ENCODE peak calls at places on chromosomes 3 and 15, in four cellular contexts. Y is Calu3, K is RWPE1, Z is GM13976. H is an unnamed sample.

GRCh38 chr3:143171141-143171651 is 51.6 kb downstream of the CHST2 start:
- DNase-seq in Y (no peak), K (no peak), Z (peak; percentile 43), H (peak; percentile 40)

GRCh38 chr3:40719660-40720287 is 195.0 kb downstream of the ZNF621 start:
- DNase-seq in Y (peak; percentile 17), K (peak; percentile 32), Z (no peak), H (no peak)

GRCh38 chr3:64179860-64180259 is 45.4 kb downstream of the PRICKLE2 start:
- DNase-seq in Y (no peak), K (no peak), Z (no peak), H (no peak)

GRCh38 chr3:118089563-118089962 is 945.1 kb downstream of the IGSF11 start:
- DNase-seq in Y (no peak), K (peak; percentile 70), Z (no peak), H (no peak)

GRCh38 chr15:40871749-40872617 is 2.1 kb downstream of the RHOV start:
- DNase-seq in Y (peak; percentile 72), K (peak; percentile 89), Z (peak; percentile 87), H (peak; percentile 56)

GRCh38 chr3:133330043-133330442 is 69.8 kb upstream of the BFSP2 start:
- DNase-seq in Y (no peak), K (no peak), Z (no peak), H (no peak)

GRCh38 chr15:80247320-80247719 is 4.7 kb downstream of the CTXND1 start:
- DNase-seq in Y (no peak), K (no peak), Z (no peak), H (no peak)

GRCh38 chr15:56805466-56806146 is 72.3 kb upstream of the ZNF280D start:
- DNase-seq in Y (peak; percentile 60), K (peak; percentile 88), Z (no peak), H (peak; percentile 43)

GRCh38 chr3:56612146-56612545 is 55.2 kb downstream of the CCDC66 start:
- DNase-seq in Y (no peak), K (no peak), Z (no peak), H (peak; percentile 20)

GRCh38 chr3:76028816-76029215 is 243.5 kb upstream of the ZNF717 start:
- DNase-seq in Y (no peak), K (no peak), Z (no peak), H (no peak)

GRCh38 chr3:116939091-116939490 is 229.5 kb downstream of the TUSC7 start:
- DNase-seq in Y (peak; percentile 16), K (no peak), Z (no peak), H (no peak)

GRCh38 chr3:170465935-170466334 is 47.3 kb downstream of the CLDN11 start:
- DNase-seq in Y (no peak), K (no peak), Z (no peak), H (no peak)

GRCh38 chr15:85482896-85483295 is 102.5 kb downstream of the AKAP13 start:
- DNase-seq in Y (peak; percentile 23), K (no peak), Z (no peak), H (no peak)

GRCh38 chr3:126510323-126510910 is 7.2 kb downstream of the UROC1 start:
- DNase-seq in Y (no peak), K (no peak), Z (no peak), H (no peak)

GRCh38 chr15:57541805-57542504 is 49.7 kb upstream of the MYZAP start:
- DNase-seq in Y (peak; percentile 82), K (peak; percentile 59), Z (peak; percentile 64), H (peak; percentile 54)

GRCh38 chr3:36786921-36787890 is 22.9 kb upstream of the DCLK3 start:
- DNase-seq in Y (no peak), K (no peak), Z (no peak), H (no peak)

GRCh38 chr3:67384790-67385397 is 269.5 kb downstream of the SUCLG2 start:
- DNase-seq in Y (peak; percentile 18), K (no peak), Z (peak; percentile 52), H (peak; percentile 36)

GRCh38 chr3:179541596-179541995 is 21.1 kb upstream of the ACTL6A start:
- DNase-seq in Y (no peak), K (no peak), Z (no peak), H (no peak)

GRCh38 chr15:86773766-86774165 is 694.1 kb downstream of the AGBL1 start:
- DNase-seq in Y (no peak), K (no peak), Z (no peak), H (no peak)

GRCh38 chr3:150370129-150370602 is 37.9 kb upstream of the TSC22D2 start:
- DNase-seq in Y (peak; percentile 94), K (peak; percentile 89), Z (no peak), H (no peak)

GRCh38 chr3:194137314-194138097 is 1.6 kb downstream of the HES1 start:
- DNase-seq in Y (peak; percentile 90), K (no peak), Z (peak; percentile 83), H (peak; percentile 67)

GRCh38 chr15:74656935-74657535 is 38.8 kb downstream of the EDC3 start:
- DNase-seq in Y (no peak), K (no peak), Z (no peak), H (no peak)

GRCh38 chr3:158794206-158794605 is 7.6 kb upstream of the MFSD1 start:
- DNase-seq in Y (no peak), K (no peak), Z (no peak), H (no peak)

GRCh38 chr3:153138267-153139210 is 23.5 kb upstream of the RAP2B start:
- DNase-seq in Y (peak; percentile 92), K (peak; percentile 84), Z (peak; percentile 38), H (peak; percentile 79)

GRCh38 chr3:159884661-159885402 is 103.8 kb upstream of the IL12A start:
- DNase-seq in Y (peak; percentile 17), K (peak; percentile 44), Z (peak; percentile 57), H (no peak)

GRCh38 chr3:195154111-195154791 is 116.7 kb downstream of the XXYLT1 start:
- DNase-seq in Y (no peak), K (no peak), Z (no peak), H (no peak)

GRCh38 chr3:177905895-177906511 is 630.2 kb upstream of the KCNMB2 start:
- DNase-seq in Y (peak; percentile 24), K (peak; percentile 5), Z (no peak), H (no peak)

GRCh38 chr15:88543065-88543776 is 3.3 kb downstream of the DET1 start:
- DNase-seq in Y (no peak), K (no peak), Z (no peak), H (no peak)

GRCh38 chr3:21672303-21672702 is 78.7 kb downstream of the ZNF385D start:
- DNase-seq in Y (peak; percentile 3), K (peak; percentile 0), Z (no peak), H (no peak)

GRCh38 chr3:11705049-11705448 is 61.3 kb upstream of the VGLL4 start:
- DNase-seq in Y (no peak), K (no peak), Z (no peak), H (no peak)

GRCh38 chr3:127844326-127844942 is 22.1 kb upstream of the MGLL start:
- DNase-seq in Y (no peak), K (no peak), Z (no peak), H (no peak)

GRCh38 chr3:197289726-197290125 is 8.7 kb downstream of the DLG1 start:
- DNase-seq in Y (no peak), K (no peak), Z (no peak), H (no peak)

GRCh38 chr3:187403768-187404270 is 35.6 kb downstream of the RTP4 start:
- DNase-seq in Y (peak; percentile 71), K (peak; percentile 80), Z (no peak), H (no peak)

GRCh38 chr15:62879770-62880169 is 162.8 kb upstream of the TPM1 start:
- DNase-seq in Y (no peak), K (no peak), Z (no peak), H (peak; percentile 3)

GRCh38 chr3:99990179-99990578 is 124.1 kb downstream of the FILIP1L start:
- DNase-seq in Y (no peak), K (no peak), Z (no peak), H (no peak)

GRCh38 chr15:31214864-31215489 is 111.7 kb upstream of the KLF13 start:
- DNase-seq in Y (no peak), K (peak; percentile 70), Z (no peak), H (no peak)

GRCh38 chr3:120203621-120204020 is 81.4 kb downstream of the GPR156 start:
- DNase-seq in Y (no peak), K (no peak), Z (no peak), H (no peak)
- TF ChIP-seq CTCF in Y (no peak), K (no peak), Z (no peak), H (no peak)

GRCh38 chr3:18780941-18781340 is 355.8 kb upstream of the SATB1 start:
- DNase-seq in Y (no peak), K (no peak), Z (no peak), H (no peak)

GRCh38 chr3:18778602-18779001 is 353.5 kb upstream of the SATB1 start:
- DNase-seq in Y (no peak), K (no peak), Z (no peak), H (no peak)

GRCh38 chr3:18778094-18778493 is 353.0 kb upstream of the SATB1 start:
- DNase-seq in Y (no peak), K (no peak), Z (no peak), H (no peak)

GRCh38 chr3:18782191-18782590 is 357.1 kb upstream of the SATB1 start:
- DNase-seq in Y (no peak), K (no peak), Z (no peak), H (no peak)

DNA sequence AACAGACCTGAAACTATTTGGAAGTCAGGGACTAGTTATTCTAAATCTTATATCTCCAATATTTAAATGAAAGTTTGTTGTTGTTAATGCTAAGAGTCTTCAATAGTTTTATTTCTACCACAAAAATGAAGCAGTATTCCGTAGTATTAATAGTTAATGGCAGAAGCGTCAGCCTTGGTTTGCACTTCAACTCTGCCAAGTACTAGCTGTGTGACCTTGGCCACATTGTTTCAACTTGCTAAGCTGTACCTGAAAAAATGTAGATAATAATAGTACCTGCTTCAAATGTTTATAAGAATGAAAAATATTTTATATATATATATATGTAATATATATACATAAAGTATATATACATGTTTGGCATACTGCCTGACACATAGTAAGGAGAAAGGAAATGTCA is 354.6 kb upstream of the SATB1 start:
- DNase-seq in Y (no peak), K (no peak), Z (no peak), H (no peak)
- TF ChIP-seq CTCF in Y (no peak), K (no peak), Z (no peak), H (no peak)

DNA sequence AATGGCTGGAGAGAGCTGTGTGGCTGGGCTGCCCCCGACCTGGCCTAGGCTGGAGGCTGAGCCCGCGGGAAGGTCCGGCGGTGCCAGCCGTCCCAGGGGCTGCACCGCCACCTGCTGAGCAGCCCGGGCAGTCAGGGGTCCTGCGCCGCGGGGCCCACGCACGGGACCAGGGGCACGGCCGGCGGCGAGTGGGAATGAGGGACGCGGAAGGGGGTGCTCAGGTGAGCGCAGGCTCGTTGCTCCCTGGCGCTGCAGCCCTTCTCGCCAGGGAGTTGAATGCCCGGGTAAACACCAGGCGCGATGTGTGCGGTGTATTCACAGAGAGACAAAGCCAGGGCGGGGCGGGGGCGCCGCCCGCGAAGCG is 666 bp upstream of the SEMA3F start:
- DNase-seq in Y (peak; percentile 29), K (no peak), Z (peak; percentile 70), H (no peak)
- TF ChIP-seq CTCF in Y (peak; percentile 14), K (no peak), Z (peak; percentile 31), H (peak; percentile 42)

GRCh38 chr15:65870889-65871533 is 1.7 kb downstream of the RAB11A start:
- DNase-seq in Y (peak; percentile 42), K (peak; percentile 73), Z (peak; percentile 67), H (no peak)
- TF ChIP-seq CTCF in Y (no peak), K (no peak), Z (no peak), H (no peak)

GRCh38 chr3:6785726-6786125 is 75.2 kb upstream of the GRM7 start:
- DNase-seq in Y (no peak), K (no peak), Z (no peak), H (no peak)

GRCh38 chr3:6791161-6791560 is 69.8 kb upstream of the GRM7 start:
- DNase-seq in Y (no peak), K (no peak), Z (no peak), H (no peak)
- TF ChIP-seq CTCF in Y (no peak), K (no peak), Z (no peak), H (no peak)